ENCODE peak calls at places on chromosomes 11 and 22, in seven cellular contexts. One of them, this sample, is unnamed.
A peak's percentile ranks its signal among the peaks of the same experiment; 100 is the strongest.

GRCh38 chr11:130008326-130008725 is 5.7 kb upstream of the PRDM10 start:
- DNase-seq in uterus: no peak
- DNase-seq in GM20000: no peak
- DNase-seq in HS-27A: no peak
- DNase-seq in cardiac septum: no peak
- DNase-seq in stimulated activated CD4-positive, alpha-beta T cell treated with anti-CD3 and anti-CD28 coated beads, Interleukin-2, amount 100 ng/mL, for 48 hours: no peak
- DNase-seq in stimulated activated CD8-positive, alpha-beta memory T cell treated with anti-CD3 and anti-CD28 coated beads, Interleukin-4, amount 100 ng/mL, for 24 hours: no peak
- DNase-seq in this sample: no peak

GRCh38 chr11:88418508-88418907 is 81.0 kb upstream of the CTSC start:
- DNase-seq in GM20000: no peak
- DNase-seq in stimulated activated CD4-positive, alpha-beta T cell treated with anti-CD3 and anti-CD28 coated beads, Interleukin-2, amount 100 ng/mL, for 48 hours: no peak
- DNase-seq in HS-27A: no peak
- DNase-seq in stimulated activated CD8-positive, alpha-beta memory T cell treated with anti-CD3 and anti-CD28 coated beads, Interleukin-4, amount 100 ng/mL, for 24 hours: no peak
- DNase-seq in uterus: no peak
- DNase-seq in cardiac septum: no peak
- DNase-seq in this sample: no peak

GRCh38 chr22:20786536-20786979 is 12.6 kb downstream of the SERPIND1 start:
- DNase-seq in cardiac septum: no peak
- DNase-seq in stimulated activated CD4-positive, alpha-beta T cell treated with anti-CD3 and anti-CD28 coated beads, Interleukin-2, amount 100 ng/mL, for 48 hours: no peak
- DNase-seq in HS-27A: no peak
- DNase-seq in GM20000: no peak
- DNase-seq in stimulated activated CD8-positive, alpha-beta memory T cell treated with anti-CD3 and anti-CD28 coated beads, Interleukin-4, amount 100 ng/mL, for 24 hours: no peak
- DNase-seq in uterus: no peak
- DNase-seq in this sample: no peak

GRCh38 chr11:75492181-75492820 is 33.4 kb downstream of the GDPD5 start:
- DNase-seq in HS-27A: no peak
- DNase-seq in GM20000: peak; percentile 54
- DNase-seq in stimulated activated CD4-positive, alpha-beta T cell treated with anti-CD3 and anti-CD28 coated beads, Interleukin-2, amount 100 ng/mL, for 48 hours: peak; percentile 48
- DNase-seq in uterus: no peak
- DNase-seq in stimulated activated CD8-positive, alpha-beta memory T cell treated with anti-CD3 and anti-CD28 coated beads, Interleukin-4, amount 100 ng/mL, for 24 hours: peak; percentile 31
- DNase-seq in cardiac septum: no peak
- DNase-seq in this sample: no peak

GRCh38 chr11:28303477-28304191 is 195.4 kb downstream of the METTL15 start:
- DNase-seq in uterus: no peak
- DNase-seq in cardiac septum: no peak
- DNase-seq in stimulated activated CD8-positive, alpha-beta memory T cell treated with anti-CD3 and anti-CD28 coated beads, Interleukin-4, amount 100 ng/mL, for 24 hours: no peak
- DNase-seq in GM20000: no peak
- DNase-seq in stimulated activated CD4-positive, alpha-beta T cell treated with anti-CD3 and anti-CD28 coated beads, Interleukin-2, amount 100 ng/mL, for 48 hours: no peak
- DNase-seq in HS-27A: no peak
- DNase-seq in this sample: no peak

GRCh38 chr11:23959466-23959865 is 537.4 kb upstream of the LUZP2 start:
- DNase-seq in stimulated activated CD8-positive, alpha-beta memory T cell treated with anti-CD3 and anti-CD28 coated beads, Interleukin-4, amount 100 ng/mL, for 24 hours: no peak
- DNase-seq in cardiac septum: no peak
- DNase-seq in HS-27A: no peak
- DNase-seq in GM20000: no peak
- DNase-seq in uterus: no peak
- DNase-seq in stimulated activated CD4-positive, alpha-beta T cell treated with anti-CD3 and anti-CD28 coated beads, Interleukin-2, amount 100 ng/mL, for 48 hours: no peak
- DNase-seq in this sample: no peak

GRCh38 chr11:65301491-65302329 is 13.0 kb upstream of the CDC42EP2 start:
- DNase-seq in GM20000: no peak
- DNase-seq in HS-27A: peak; percentile 46
- DNase-seq in stimulated activated CD8-positive, alpha-beta memory T cell treated with anti-CD3 and anti-CD28 coated beads, Interleukin-4, amount 100 ng/mL, for 24 hours: no peak
- DNase-seq in cardiac septum: peak; percentile 80
- DNase-seq in uterus: no peak
- DNase-seq in stimulated activated CD4-positive, alpha-beta T cell treated with anti-CD3 and anti-CD28 coated beads, Interleukin-2, amount 100 ng/mL, for 48 hours: no peak
- DNase-seq in this sample: peak; percentile 39

GRCh38 chr11:1572200-1573076 is at the start of gene DUSP8:
- DNase-seq in uterus: peak; percentile 91
- DNase-seq in stimulated activated CD8-positive, alpha-beta memory T cell treated with anti-CD3 and anti-CD28 coated beads, Interleukin-4, amount 100 ng/mL, for 24 hours: peak; percentile 86
- DNase-seq in GM20000: peak; percentile 98
- DNase-seq in stimulated activated CD4-positive, alpha-beta T cell treated with anti-CD3 and anti-CD28 coated beads, Interleukin-2, amount 100 ng/mL, for 48 hours: peak; percentile 87
- DNase-seq in HS-27A: peak; percentile 38
- DNase-seq in cardiac septum: peak; percentile 95
- DNase-seq in this sample: peak; percentile 87

GRCh38 chr22:31173386-31174145 is 13.6 kb downstream of the RNF185 start:
- DNase-seq in uterus: no peak
- DNase-seq in HS-27A: no peak
- DNase-seq in stimulated activated CD4-positive, alpha-beta T cell treated with anti-CD3 and anti-CD28 coated beads, Interleukin-2, amount 100 ng/mL, for 48 hours: no peak
- DNase-seq in stimulated activated CD8-positive, alpha-beta memory T cell treated with anti-CD3 and anti-CD28 coated beads, Interleukin-4, amount 100 ng/mL, for 24 hours: no peak
- DNase-seq in cardiac septum: no peak
- DNase-seq in GM20000: no peak
- DNase-seq in this sample: no peak

GRCh38 chr22:45742866-45743450 is 71.3 kb downstream of the ATXN10 start:
- DNase-seq in uterus: no peak
- DNase-seq in GM20000: no peak
- DNase-seq in HS-27A: no peak
- DNase-seq in stimulated activated CD4-positive, alpha-beta T cell treated with anti-CD3 and anti-CD28 coated beads, Interleukin-2, amount 100 ng/mL, for 48 hours: no peak
- DNase-seq in cardiac septum: no peak
- DNase-seq in stimulated activated CD8-positive, alpha-beta memory T cell treated with anti-CD3 and anti-CD28 coated beads, Interleukin-4, amount 100 ng/mL, for 24 hours: no peak
- DNase-seq in this sample: no peak

GRCh38 chr11:35013514-35014191 is 97.2 kb downstream of the PDHX start:
- DNase-seq in HS-27A: no peak
- DNase-seq in stimulated activated CD8-positive, alpha-beta memory T cell treated with anti-CD3 and anti-CD28 coated beads, Interleukin-4, amount 100 ng/mL, for 24 hours: no peak
- DNase-seq in cardiac septum: no peak
- DNase-seq in stimulated activated CD4-positive, alpha-beta T cell treated with anti-CD3 and anti-CD28 coated beads, Interleukin-2, amount 100 ng/mL, for 48 hours: no peak
- DNase-seq in uterus: no peak
- DNase-seq in GM20000: peak; percentile 16
- DNase-seq in this sample: no peak

GRCh38 chr22:32910358-32910757 is 108.9 kb downstream of the TIMP3 start:
- DNase-seq in uterus: no peak
- DNase-seq in stimulated activated CD4-positive, alpha-beta T cell treated with anti-CD3 and anti-CD28 coated beads, Interleukin-2, amount 100 ng/mL, for 48 hours: no peak
- DNase-seq in GM20000: no peak
- DNase-seq in cardiac septum: no peak
- DNase-seq in HS-27A: no peak
- DNase-seq in stimulated activated CD8-positive, alpha-beta memory T cell treated with anti-CD3 and anti-CD28 coated beads, Interleukin-4, amount 100 ng/mL, for 24 hours: no peak
- DNase-seq in this sample: no peak

GRCh38 chr11:3130269-3131071 is 34.6 kb downstream of the OSBPL5 start:
- DNase-seq in stimulated activated CD4-positive, alpha-beta T cell treated with anti-CD3 and anti-CD28 coated beads, Interleukin-2, amount 100 ng/mL, for 48 hours: no peak
- DNase-seq in cardiac septum: peak; percentile 72
- DNase-seq in GM20000: no peak
- DNase-seq in uterus: peak; percentile 14
- DNase-seq in HS-27A: no peak
- DNase-seq in stimulated activated CD8-positive, alpha-beta memory T cell treated with anti-CD3 and anti-CD28 coated beads, Interleukin-4, amount 100 ng/mL, for 24 hours: no peak
- DNase-seq in this sample: no peak

GRCh38 chr11:34343153-34343552 is 14.7 kb downstream of the ABTB2 start:
- DNase-seq in cardiac septum: no peak
- DNase-seq in HS-27A: peak; percentile 77
- DNase-seq in uterus: no peak
- DNase-seq in stimulated activated CD8-positive, alpha-beta memory T cell treated with anti-CD3 and anti-CD28 coated beads, Interleukin-4, amount 100 ng/mL, for 24 hours: no peak
- DNase-seq in stimulated activated CD4-positive, alpha-beta T cell treated with anti-CD3 and anti-CD28 coated beads, Interleukin-2, amount 100 ng/mL, for 48 hours: no peak
- DNase-seq in GM20000: no peak
- DNase-seq in this sample: no peak

GRCh38 chr11:44467413-44467812 is 98.0 kb upstream of the CD82 start:
- DNase-seq in cardiac septum: no peak
- DNase-seq in HS-27A: no peak
- DNase-seq in uterus: no peak
- DNase-seq in stimulated activated CD4-positive, alpha-beta T cell treated with anti-CD3 and anti-CD28 coated beads, Interleukin-2, amount 100 ng/mL, for 48 hours: no peak
- DNase-seq in stimulated activated CD8-positive, alpha-beta memory T cell treated with anti-CD3 and anti-CD28 coated beads, Interleukin-4, amount 100 ng/mL, for 24 hours: no peak
- DNase-seq in GM20000: no peak
- DNase-seq in this sample: no peak

GRCh38 chr11:12995211-12995610 is 13.9 kb upstream of the RASSF10 start:
- DNase-seq in uterus: no peak
- DNase-seq in stimulated activated CD4-positive, alpha-beta T cell treated with anti-CD3 and anti-CD28 coated beads, Interleukin-2, amount 100 ng/mL, for 48 hours: no peak
- DNase-seq in cardiac septum: no peak
- DNase-seq in stimulated activated CD8-positive, alpha-beta memory T cell treated with anti-CD3 and anti-CD28 coated beads, Interleukin-4, amount 100 ng/mL, for 24 hours: no peak
- DNase-seq in HS-27A: no peak
- DNase-seq in GM20000: no peak
- DNase-seq in this sample: no peak

GRCh38 chr11:59556883-59557205 is 45.5 kb downstream of the OR4D9 start:
- DNase-seq in stimulated activated CD4-positive, alpha-beta T cell treated with anti-CD3 and anti-CD28 coated beads, Interleukin-2, amount 100 ng/mL, for 48 hours: no peak
- DNase-seq in uterus: no peak
- DNase-seq in stimulated activated CD8-positive, alpha-beta memory T cell treated with anti-CD3 and anti-CD28 coated beads, Interleukin-4, amount 100 ng/mL, for 24 hours: no peak
- DNase-seq in GM20000: no peak
- DNase-seq in cardiac septum: no peak
- DNase-seq in HS-27A: no peak
- DNase-seq in this sample: no peak

GRCh38 chr11:130882138-130882551 is 34.1 kb downstream of the SNX19 start:
- DNase-seq in HS-27A: no peak
- DNase-seq in uterus: no peak
- DNase-seq in GM20000: no peak
- DNase-seq in stimulated activated CD4-positive, alpha-beta T cell treated with anti-CD3 and anti-CD28 coated beads, Interleukin-2, amount 100 ng/mL, for 48 hours: no peak
- DNase-seq in cardiac septum: no peak
- DNase-seq in stimulated activated CD8-positive, alpha-beta memory T cell treated with anti-CD3 and anti-CD28 coated beads, Interleukin-4, amount 100 ng/mL, for 24 hours: no peak
- DNase-seq in this sample: no peak

GRCh38 chr22:37193629-37194191 is 5.7 kb upstream of the C1QTNF6 start:
- DNase-seq in uterus: peak; percentile 56
- DNase-seq in stimulated activated CD4-positive, alpha-beta T cell treated with anti-CD3 and anti-CD28 coated beads, Interleukin-2, amount 100 ng/mL, for 48 hours: peak; percentile 53
- DNase-seq in cardiac septum: peak; percentile 20
- DNase-seq in HS-27A: no peak
- DNase-seq in stimulated activated CD8-positive, alpha-beta memory T cell treated with anti-CD3 and anti-CD28 coated beads, Interleukin-4, amount 100 ng/mL, for 24 hours: peak; percentile 26
- DNase-seq in GM20000: peak; percentile 61
- DNase-seq in this sample: no peak

GRCh38 chr22:28799125-28799833 is 1.1 kb downstream of the XBP1 start:
- DNase-seq in uterus: peak; percentile 85
- DNase-seq in stimulated activated CD8-positive, alpha-beta memory T cell treated with anti-CD3 and anti-CD28 coated beads, Interleukin-4, amount 100 ng/mL, for 24 hours: no peak
- DNase-seq in cardiac septum: no peak
- DNase-seq in HS-27A: peak; percentile 41
- DNase-seq in stimulated activated CD4-positive, alpha-beta T cell treated with anti-CD3 and anti-CD28 coated beads, Interleukin-2, amount 100 ng/mL, for 48 hours: no peak
- DNase-seq in GM20000: peak; percentile 56
- DNase-seq in this sample: no peak

GRCh38 chr22:31329453-31330215 is 16.5 kb downstream of the PATZ1 start:
- DNase-seq in GM20000: no peak
- DNase-seq in cardiac septum: no peak
- DNase-seq in uterus: peak; percentile 68
- DNase-seq in stimulated activated CD4-positive, alpha-beta T cell treated with anti-CD3 and anti-CD28 coated beads, Interleukin-2, amount 100 ng/mL, for 48 hours: no peak
- DNase-seq in stimulated activated CD8-positive, alpha-beta memory T cell treated with anti-CD3 and anti-CD28 coated beads, Interleukin-4, amount 100 ng/mL, for 24 hours: no peak
- DNase-seq in HS-27A: no peak
- DNase-seq in this sample: no peak

GRCh38 chr22:35443790-35444684 is 44.1 kb downstream of the MCM5 start:
- DNase-seq in uterus: no peak
- DNase-seq in stimulated activated CD8-positive, alpha-beta memory T cell treated with anti-CD3 and anti-CD28 coated beads, Interleukin-4, amount 100 ng/mL, for 24 hours: no peak
- DNase-seq in HS-27A: no peak
- DNase-seq in stimulated activated CD4-positive, alpha-beta T cell treated with anti-CD3 and anti-CD28 coated beads, Interleukin-2, amount 100 ng/mL, for 48 hours: no peak
- DNase-seq in cardiac septum: no peak
- DNase-seq in GM20000: no peak
- DNase-seq in this sample: no peak

GRCh38 chr11:118572914-118573550 is 823 bp downstream of the ARCN1 start:
- DNase-seq in stimulated activated CD8-positive, alpha-beta memory T cell treated with anti-CD3 and anti-CD28 coated beads, Interleukin-4, amount 100 ng/mL, for 24 hours: no peak
- DNase-seq in cardiac septum: no peak
- DNase-seq in stimulated activated CD4-positive, alpha-beta T cell treated with anti-CD3 and anti-CD28 coated beads, Interleukin-2, amount 100 ng/mL, for 48 hours: peak; percentile 10
- DNase-seq in uterus: no peak
- DNase-seq in HS-27A: no peak
- DNase-seq in GM20000: peak; percentile 17
- DNase-seq in this sample: no peak

GRCh38 chr22:48507171-48507570 is 1320.5 kb downstream of the BRD1 start:
- DNase-seq in HS-27A: no peak
- DNase-seq in cardiac septum: no peak
- DNase-seq in uterus: no peak
- DNase-seq in stimulated activated CD8-positive, alpha-beta memory T cell treated with anti-CD3 and anti-CD28 coated beads, Interleukin-4, amount 100 ng/mL, for 24 hours: no peak
- DNase-seq in GM20000: no peak
- DNase-seq in stimulated activated CD4-positive, alpha-beta T cell treated with anti-CD3 and anti-CD28 coated beads, Interleukin-2, amount 100 ng/mL, for 48 hours: no peak
- DNase-seq in this sample: no peak

GRCh38 chr11:94885133-94885532 is 88.2 kb downstream of the CWC15 start:
- DNase-seq in cardiac septum: no peak
- DNase-seq in HS-27A: no peak
- DNase-seq in stimulated activated CD4-positive, alpha-beta T cell treated with anti-CD3 and anti-CD28 coated beads, Interleukin-2, amount 100 ng/mL, for 48 hours: no peak
- DNase-seq in GM20000: no peak
- DNase-seq in uterus: no peak
- DNase-seq in stimulated activated CD8-positive, alpha-beta memory T cell treated with anti-CD3 and anti-CD28 coated beads, Interleukin-4, amount 100 ng/mL, for 24 hours: no peak
- DNase-seq in this sample: no peak

GRCh38 chr22:34966980-34967379 is 99.0 kb upstream of the ISX start:
- DNase-seq in cardiac septum: no peak
- DNase-seq in HS-27A: no peak
- DNase-seq in stimulated activated CD4-positive, alpha-beta T cell treated with anti-CD3 and anti-CD28 coated beads, Interleukin-2, amount 100 ng/mL, for 48 hours: no peak
- DNase-seq in uterus: no peak
- DNase-seq in stimulated activated CD8-positive, alpha-beta memory T cell treated with anti-CD3 and anti-CD28 coated beads, Interleukin-4, amount 100 ng/mL, for 24 hours: no peak
- DNase-seq in GM20000: no peak
- DNase-seq in this sample: no peak

GRCh38 chr11:43833657-43834073 is 47.0 kb upstream of the ALKBH3 start:
- DNase-seq in HS-27A: no peak
- DNase-seq in uterus: no peak
- DNase-seq in GM20000: no peak
- DNase-seq in stimulated activated CD4-positive, alpha-beta T cell treated with anti-CD3 and anti-CD28 coated beads, Interleukin-2, amount 100 ng/mL, for 48 hours: no peak
- DNase-seq in stimulated activated CD8-positive, alpha-beta memory T cell treated with anti-CD3 and anti-CD28 coated beads, Interleukin-4, amount 100 ng/mL, for 24 hours: no peak
- DNase-seq in cardiac septum: no peak
- DNase-seq in this sample: no peak

GRCh38 chr11:3855808-3856491 is 486 bp downstream of the STIM1 start:
- DNase-seq in stimulated activated CD8-positive, alpha-beta memory T cell treated with anti-CD3 and anti-CD28 coated beads, Interleukin-4, amount 100 ng/mL, for 24 hours: no peak
- DNase-seq in stimulated activated CD4-positive, alpha-beta T cell treated with anti-CD3 and anti-CD28 coated beads, Interleukin-2, amount 100 ng/mL, for 48 hours: peak; percentile 36
- DNase-seq in HS-27A: no peak
- DNase-seq in GM20000: no peak
- DNase-seq in cardiac septum: peak; percentile 84
- DNase-seq in uterus: peak; percentile 39
- DNase-seq in this sample: peak; percentile 24

GRCh38 chr11:76910620-76911414 is 50.1 kb downstream of the ACER3 start:
- DNase-seq in HS-27A: no peak
- DNase-seq in stimulated activated CD4-positive, alpha-beta T cell treated with anti-CD3 and anti-CD28 coated beads, Interleukin-2, amount 100 ng/mL, for 48 hours: no peak
- DNase-seq in GM20000: no peak
- DNase-seq in cardiac septum: no peak
- DNase-seq in uterus: peak; percentile 70
- DNase-seq in stimulated activated CD8-positive, alpha-beta memory T cell treated with anti-CD3 and anti-CD28 coated beads, Interleukin-4, amount 100 ng/mL, for 24 hours: no peak
- DNase-seq in this sample: no peak

GRCh38 chr11:114169321-114169749 is 109.8 kb downstream of the ZBTB16 start:
- DNase-seq in stimulated activated CD4-positive, alpha-beta T cell treated with anti-CD3 and anti-CD28 coated beads, Interleukin-2, amount 100 ng/mL, for 48 hours: no peak
- DNase-seq in cardiac septum: no peak
- DNase-seq in HS-27A: no peak
- DNase-seq in GM20000: no peak
- DNase-seq in uterus: peak; percentile 76
- DNase-seq in stimulated activated CD8-positive, alpha-beta memory T cell treated with anti-CD3 and anti-CD28 coated beads, Interleukin-4, amount 100 ng/mL, for 24 hours: no peak
- DNase-seq in this sample: no peak

GRCh38 chr11:134949121-134949591 is 537.1 kb upstream of the B3GAT1 start:
- DNase-seq in uterus: no peak
- DNase-seq in cardiac septum: no peak
- DNase-seq in GM20000: no peak
- DNase-seq in stimulated activated CD8-positive, alpha-beta memory T cell treated with anti-CD3 and anti-CD28 coated beads, Interleukin-4, amount 100 ng/mL, for 24 hours: no peak
- DNase-seq in stimulated activated CD4-positive, alpha-beta T cell treated with anti-CD3 and anti-CD28 coated beads, Interleukin-2, amount 100 ng/mL, for 48 hours: no peak
- DNase-seq in HS-27A: no peak
- DNase-seq in this sample: no peak

GRCh38 chr11:21710791-21711190 is 482.1 kb upstream of the ANO5 start:
- DNase-seq in stimulated activated CD8-positive, alpha-beta memory T cell treated with anti-CD3 and anti-CD28 coated beads, Interleukin-4, amount 100 ng/mL, for 24 hours: no peak
- DNase-seq in HS-27A: no peak
- DNase-seq in GM20000: no peak
- DNase-seq in stimulated activated CD4-positive, alpha-beta T cell treated with anti-CD3 and anti-CD28 coated beads, Interleukin-2, amount 100 ng/mL, for 48 hours: no peak
- DNase-seq in cardiac septum: no peak
- DNase-seq in uterus: no peak
- DNase-seq in this sample: no peak